ENCODE peak calls at places on chromosomes 2 and 18, in eight cellular contexts. Q is WTC11; P is mesenteric fat pad; Y is AG08396; B is OCI-M1; I is AG04449; O is T-helper 9 cell; G is CD8-positive, alpha-beta T cell. V is an unnamed sample.

GRCh38 chr18:54607213-54607934 is 16.3 kb downstream of the DYNAP start:
- DNase-seq in Q (peak), O (no peak), P (no peak), Y (no peak), B (peak), G (no peak), I (no peak), V (no peak)

GRCh38 chr2:22880161-22880560 is 504.8 kb upstream of the KLHL29 start:
- DNase-seq in Y (no peak), G (no peak), P (no peak), B (no peak), I (no peak), O (no peak), Q (no peak), V (no peak)

GRCh38 chr18:8121942-8122480 is 487.2 kb upstream of the RAB12 start:
- DNase-seq in O (no peak), P (no peak), B (no peak), Q (no peak), I (peak), G (no peak), Y (peak), V (no peak)

GRCh38 chr2:102422910-102423309 is at the start of gene IL18RAP:
- DNase-seq in O (no peak), B (no peak), Y (no peak), I (no peak), P (no peak), G (no peak), Q (no peak), V (no peak)

GRCh38 chr2:206531996-206532543 is 88.7 kb downstream of the ADAM23 start:
- DNase-seq in B (no peak), Y (peak), P (no peak), G (no peak), Q (no peak), I (no peak), O (no peak), V (no peak)

GRCh38 chr18:2857491-2858063 is 10.8 kb downstream of the EMILIN2 start:
- DNase-seq in I (peak), G (no peak), O (no peak), P (no peak), B (no peak), Q (no peak), Y (peak), V (no peak)

GRCh38 chr2:3493610-3493997 is 25.7 kb downstream of the ADI1 start:
- DNase-seq in I (no peak), G (no peak), B (no peak), O (no peak), P (peak), Q (peak), Y (peak), V (peak)

GRCh38 chr18:26386421-26386820 is 160.2 kb downstream of the TAF4B start:
- DNase-seq in Q (no peak), B (no peak), P (no peak), Y (no peak), G (no peak), I (no peak), O (no peak), V (no peak)

GRCh38 chr2:233473386-233473791 is 93.2 kb downstream of the USP40 start:
- DNase-seq in O (no peak), Y (no peak), G (no peak), I (no peak), P (peak), Q (no peak), B (no peak), V (no peak)

GRCh38 chr2:226802573-226802972 is 3.0 kb upstream of the IRS1 start:
- DNase-seq in Q (no peak), O (no peak), P (no peak), B (peak), I (peak), G (no peak), Y (peak), V (no peak)

GRCh38 chr2:182954789-182955188 is 83.5 kb downstream of the NCKAP1 start:
- DNase-seq in B (no peak), I (no peak), O (no peak), P (no peak), G (no peak), Y (no peak), Q (no peak), V (no peak)

GRCh38 chr2:218387369-218388194 is 5.5 kb downstream of the SLC11A1 start:
- DNase-seq in Y (peak), G (peak), I (no peak), B (no peak), Q (peak), O (no peak), P (no peak), V (no peak)

GRCh38 chr18:9706081-9706935 is 1.8 kb upstream of the RAB31 start:
- DNase-seq in G (no peak), O (no peak), I (no peak), Y (no peak), Q (no peak), B (no peak), P (peak), V (no peak)

GRCh38 chr2:231199219-231199618 is 788 bp downstream of the ARMC9 start:
- DNase-seq in Q (no peak), B (no peak), Y (no peak), I (no peak), G (no peak), O (no peak), P (no peak), V (no peak)

GRCh38 chr2:196399736-196400691 is 228.6 kb upstream of the STK17B start:
- DNase-seq in Q (no peak), B (peak), G (no peak), I (peak), O (no peak), P (no peak), Y (peak), V (no peak)